ENCODE peak calls at places on chromosome 3, in five cellular contexts. Q is body of pancreas, D is SJSA1, S is heart left ventricle, P is C1 segment of cervical spinal cord. J is an unnamed sample.

GRCh38 chr3:134054231-134054630 is 24.5 kb upstream of the SLCO2A1 start:
- DNase-seq in Q (no peak), D (no peak), S (no peak), P (no peak), J (no peak)

GRCh38 chr3:129971368-129972052 is 3.0 kb upstream of the TRH start:
- DNase-seq in Q (no peak), D (no peak), S (no peak), P (no peak), J (no peak)

GRCh38 chr3:66450389-66451022 is 50.3 kb downstream of the LRIG1 start:
- DNase-seq in Q (peak), D (no peak), S (peak), P (peak), J (no peak)

GRCh38 chr3:71428841-71429609 is 154.5 kb downstream of the FOXP1 start:
- DNase-seq in Q (peak), D (no peak), S (peak), P (no peak), J (no peak)

GRCh38 chr3:99843590-99844260 is 26.1 kb downstream of the CMSS1 start:
- DNase-seq in Q (peak), D (no peak), S (no peak), P (no peak), J (no peak)

GRCh38 chr3:39990532-39990931 is 181.1 kb downstream of the MYRIP start:
- DNase-seq in Q (peak), D (no peak), S (no peak), P (no peak), J (peak)

GRCh38 chr3:52246728-52247454 is 1.3 kb downstream of the PPM1M start:
- DNase-seq in Q (no peak), D (no peak), S (no peak), P (no peak), J (no peak)

GRCh38 chr3:187261541-187261969 is 30.0 kb downstream of the MASP1 start:
- DNase-seq in Q (no peak), D (no peak), S (no peak), P (no peak), J (no peak)

GRCh38 chr3:111807826-111808225 is 51.2 kb upstream of the PHLDB2 start:
- DNase-seq in Q (peak), D (no peak), S (no peak), P (no peak), J (no peak)

GRCh38 chr3:169812124-169812843 is 386 bp upstream of the LRRIQ4 start:
- DNase-seq in Q (peak), D (peak), S (peak), P (no peak), J (no peak)

GRCh38 chr3:118960876-118961275 is 73.8 kb downstream of the IGSF11 start:
- DNase-seq in Q (no peak), D (no peak), S (no peak), P (no peak), J (no peak)

GRCh38 chr3:172040078-172040975 is 949 bp downstream of the FNDC3B start:
- DNase-seq in Q (peak), D (peak), S (peak), P (peak), J (peak)

GRCh38 chr3:152466784-152467183 is 198.1 kb downstream of the MBNL1 start:
- DNase-seq in Q (no peak), D (no peak), S (no peak), P (no peak), J (no peak)

GRCh38 chr3:47664519-47664918 is 85.9 kb upstream of the CSPG5 start:
- DNase-seq in Q (no peak), D (no peak), S (no peak), P (no peak), J (no peak)

GRCh38 chr3:138186803-138187295 is 252 bp upstream of the ARMC8 start:
- DNase-seq in Q (peak), D (peak), S (peak), P (no peak), J (no peak)

GRCh38 chr3:52763466-52763865 is 7.3 kb downstream of the NEK4 start:
- DNase-seq in Q (no peak), D (no peak), S (no peak), P (no peak), J (no peak)

GRCh38 chr3:69092030-69092513 is 7.3 kb downstream of the ARL6IP5 start:
- DNase-seq in Q (no peak), D (no peak), S (no peak), P (peak), J (no peak)

GRCh38 chr3:195159117-195159818 is 111.7 kb downstream of the XXYLT1 start:
- DNase-seq in Q (no peak), D (no peak), S (no peak), P (no peak), J (no peak)

GRCh38 chr3:138348950-138349739 is 766 bp downstream of the MRAS start:
- DNase-seq in Q (peak), D (peak), S (no peak), P (peak), J (no peak)

GRCh38 chr3:13500133-13500885 is 20.2 kb downstream of the HDAC11 start:
- DNase-seq in Q (no peak), D (no peak), S (no peak), P (no peak), J (no peak)

GRCh38 chr3:42013652-42014442 is 51.9 kb upstream of the ULK4 start:
- DNase-seq in Q (peak), D (no peak), S (peak), P (no peak), J (no peak)

GRCh38 chr3:111998661-111999641 is at the start of gene TAGLN3:
- DNase-seq in Q (peak), D (no peak), S (no peak), P (peak), J (no peak)

GRCh38 chr3:100419406-100419805 is 18.1 kb downstream of the LNP1 start:
- DNase-seq in Q (no peak), D (no peak), S (no peak), P (no peak), J (no peak)

GRCh38 chr3:129341331-129342141 is 62.9 kb downstream of the HMCES start:
- DNase-seq in Q (no peak), D (no peak), S (no peak), P (no peak), J (no peak)

GRCh38 chr3:46958469-46959168 is 17.9 kb downstream of the CCDC12 start:
- DNase-seq in Q (no peak), D (no peak), S (no peak), P (no peak), J (no peak)

J was measured in T1000.